ENCODE peak calls at places on chromosomes 7 and 10, in six cellular contexts. B, D, I, O, X and S are unnamed samples. For H3K4me1, the result is how much of the 10 kb centered on the place peaks cover.

GRCh38 chr7:80450621-80451308 is 61.1 kb downstream of the GNAT3 start:
- DNase-seq in B (no peak), D (no peak), I (no peak), O (no peak), X (no peak), S (no peak)

GRCh38 chr10:93280699-93281366 is 201.3 kb downstream of the MYOF start:
- DNase-seq in B (no peak), D (no peak), I (no peak), O (no peak), X (no peak), S (no peak)

GRCh38 chr7:143239822-143240221 is 18.0 kb downstream of the TAS2R40 start:
- DNase-seq in B (no peak), D (no peak), I (no peak), O (no peak), X (no peak), S (no peak)

GRCh38 chr10:48555310-48556042 is 49.4 kb downstream of the ARHGAP22 start:
- DNase-seq in B (no peak), D (no peak), I (no peak), O (no peak), X (no peak), S (no peak)

GRCh38 chr7:128174391-128174790 is 66.7 kb upstream of the LEP start:
- DNase-seq in B (no peak), D (no peak), I (no peak), O (no peak), X (no peak), S (no peak)

GRCh38 chr7:86911703-86912102 is 147.8 kb downstream of the ELAPOR2 start:
- DNase-seq in B (no peak), D (no peak), I (no peak), O (no peak), X (no peak), S (no peak)

GRCh38 chr7:138698281-138698680 is 2.9 kb downstream of the SVOPL start:
- DNase-seq in B (no peak), D (no peak), I (no peak), O (no peak), X (no peak), S (no peak)

GRCh38 chr10:91630592-91630991 is 2.3 kb downstream of the PPP1R3C start:
- DNase-seq in B (no peak), D (no peak), I (no peak), O (no peak), X (no peak), S (no peak)

GRCh38 chr7:40156988-40157387 is 22.2 kb downstream of the SUGCT start:
- DNase-seq in B (no peak), D (no peak), I (no peak), O (no peak), X (peak), S (no peak)

GRCh38 chr10:46557319-46558140 is 1.1 kb upstream of the GPRIN2 start:
- DNase-seq in B (no peak), D (peak), I (peak), O (peak), X (peak), S (peak)

GRCh38 chr10:77715536-77715935 is 77.9 kb upstream of the KCNMA1 start:
- DNase-seq in B (no peak), D (no peak), I (no peak), O (no peak), X (no peak), S (no peak)

GRCh38 chr7:113784317-113784716 is 134.5 kb downstream of the PPP1R3A start:
- DNase-seq in B (no peak), D (no peak), I (no peak), O (no peak), X (no peak), S (no peak)

GRCh38 chr10:51876528-51876927 is 177.1 kb upstream of the CSTF2T start:
- DNase-seq in B (no peak), D (no peak), I (no peak), O (no peak), X (no peak), S (no peak)

GRCh38 chr10:75408911-75409885 is 7.6 kb upstream of the ZNF503 start:
- DNase-seq in B (no peak), D (peak), I (peak), O (peak), X (peak), S (peak)

GRCh38 chr10:6383099-6383812 is 180.5 kb downstream of the PFKFB3 start:
- DNase-seq in B (no peak), D (no peak), I (peak), O (no peak), X (no peak), S (no peak)

GRCh38 chr10:97210576-97210975 is 24.8 kb upstream of the SLIT1 start:
- DNase-seq in B (peak), D (peak), I (peak), O (peak), X (peak), S (peak)

GRCh38 chr7:13602036-13602435 is 387.4 kb downstream of the ETV1 start:
- DNase-seq in B (no peak), D (no peak), I (no peak), O (no peak), X (no peak), S (no peak)

GRCh38 chr10:11673346-11674330 is 62.2 kb upstream of the USP6NL start:
- DNase-seq in B (no peak), D (no peak), I (no peak), O (no peak), X (no peak), S (no peak)

GRCh38 chr7:130095812-130096211 is 25.5 kb downstream of the KLHDC10 start:
- DNase-seq in B (no peak), D (no peak), I (no peak), O (no peak), X (no peak), S (no peak)

GRCh38 chr7:50212016-50212325 is 92.5 kb upstream of the IKZF1 start:
- DNase-seq in B (no peak), D (no peak), I (no peak), O (no peak), X (no peak), S (no peak)

GRCh38 chr10:24435374-24435773 is 226.4 kb downstream of the KIAA1217 start:
- DNase-seq in B (no peak), D (no peak), I (no peak), O (no peak), X (no peak), S (no peak)

GRCh38 chr10:20858292-20859124 is 38.6 kb downstream of the NEBL start:
- DNase-seq in B (no peak), D (no peak), I (no peak), O (no peak), X (no peak), S (no peak)

GRCh38 chr10:35226507-35226906 is 99.9 kb downstream of the CREM start:
- DNase-seq in B (no peak), D (no peak), I (no peak), O (no peak), X (no peak), S (no peak)

GRCh38 chr10:7272008-7272407 is 138.8 kb downstream of the SFMBT2 start:
- DNase-seq in B (no peak), D (no peak), I (no peak), O (no peak), X (no peak), S (no peak)

GRCh38 chr7:103941978-103942377 is 47.5 kb downstream of the RELN start:
- DNase-seq in B (no peak), D (no peak), I (no peak), O (no peak), X (no peak), S (no peak)
- TF ChIP-seq EP300 in B (no peak), D (no peak), I (no peak), O (no peak), X (no peak), S (no peak)

GRCh38 chr7:153401795-153402720 is 642.5 kb downstream of the ACTR3B start:
- DNase-seq in B (no peak), D (no peak), I (no peak), O (no peak), X (no peak), S (no peak)

GRCh38 chr7:153398789-153399553 is 639.4 kb downstream of the ACTR3B start:
- DNase-seq in B (no peak), D (no peak), I (no peak), O (no peak), X (no peak), S (no peak)

GRCh38 chr7:153399554-153399940 is 640.0 kb downstream of the ACTR3B start:
- DNase-seq in B (no peak), D (no peak), I (no peak), O (no peak), X (no peak), S (no peak)

GRCh38 chr7:153402721-153403541 is 643.4 kb downstream of the ACTR3B start:
- DNase-seq in B (no peak), D (no peak), I (no peak), O (no peak), X (no peak), S (no peak)

GRCh38 chr7:153400735-153401593 is 641.4 kb downstream of the ACTR3B start:
- DNase-seq in B (no peak), D (no peak), I (no peak), O (no peak), X (no peak), S (no peak)
- TF ChIP-seq POLR2A in B (no peak), D (no peak), I (no peak), O (no peak), X (no peak), S (no peak)

GRCh38 chr7:78175330-78175729 is 376.8 kb downstream of the PHTF2 start:
- DNase-seq in B (no peak), D (no peak), I (no peak), O (no peak), X (no peak), S (no peak)
- H3K4me1 ChIP-seq in B (under half), D (under half), I (under half), O (under half), X (under half), S (under half)

DNA sequence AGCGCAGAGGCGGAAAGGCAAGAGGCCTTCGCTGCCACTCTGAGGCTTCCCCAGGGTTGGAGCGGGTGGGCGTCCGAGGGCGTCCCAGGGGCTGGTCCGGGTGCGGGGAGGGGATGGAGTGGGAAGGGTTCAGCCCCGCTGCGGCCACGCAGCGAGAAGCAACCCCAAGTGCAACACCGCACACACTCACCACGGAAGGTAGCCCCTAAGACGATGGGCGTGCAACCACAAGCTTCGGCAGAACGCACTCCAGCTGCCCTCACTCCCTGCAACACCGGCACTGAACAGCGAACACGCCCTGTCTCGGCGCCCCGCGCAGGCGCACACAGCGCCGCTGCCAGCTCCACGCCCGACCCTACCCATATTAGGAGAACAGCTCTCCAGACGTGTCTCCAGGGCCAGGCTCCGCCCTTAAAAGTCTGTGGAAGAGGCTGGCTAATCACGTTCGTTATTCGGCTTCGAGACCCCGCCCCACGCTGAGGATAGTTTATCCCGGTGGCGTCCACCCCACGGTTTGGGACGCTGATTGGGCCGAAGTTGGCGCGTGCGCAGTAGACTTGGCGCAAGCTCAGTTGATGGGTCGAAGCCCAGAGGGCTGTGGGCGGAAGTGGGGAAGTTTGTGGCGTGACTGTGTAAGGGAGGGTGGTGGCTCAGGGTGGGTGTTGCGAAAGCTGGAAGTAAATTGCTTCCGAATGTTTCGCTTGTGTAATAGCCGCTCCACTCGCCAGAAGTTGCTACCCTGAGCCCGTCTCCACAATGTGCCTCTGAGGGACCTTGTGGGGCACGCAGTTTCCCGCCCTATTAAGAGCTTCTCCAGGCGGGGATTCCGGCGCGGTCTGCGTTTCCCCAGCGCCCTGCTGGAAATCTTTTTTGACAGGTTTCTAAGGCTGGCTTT is at the start of gene RSU1:
- DNase-seq in B (peak), D (peak), I (peak), O (peak), X (peak), S (peak)
- TF ChIP-seq EP300 in B (no peak), D (no peak), I (peak), O (no peak), X (peak), S (no peak)

GRCh38 chr7:157140118-157140905 is 1.6 kb downstream of the UBE3C start:
- DNase-seq in B (no peak), D (no peak), I (no peak), O (no peak), X (no peak), S (no peak)

GRCh38 chr7:157138101-157138423 is 664 bp upstream of the UBE3C start:
- DNase-seq in B (no peak), D (no peak), I (no peak), O (no peak), X (no peak), S (no peak)

GRCh38 chr7:157139142-157140117 is 704 bp downstream of the UBE3C start:
- DNase-seq in B (no peak), D (peak), I (peak), O (peak), X (peak), S (peak)

GRCh38 chr7:157136372-157136771 is 2.4 kb upstream of the UBE3C start:
- DNase-seq in B (no peak), D (peak), I (no peak), O (no peak), X (no peak), S (no peak)

GRCh38 chr7:157138424-157139141 is at the start of gene UBE3C:
- DNase-seq in B (peak), D (peak), I (peak), O (peak), X (peak), S (peak)
- TF ChIP-seq POLR2A in B (peak), D (peak), I (peak), O (no peak), X (peak), S (peak)